ENCODE peak calls at places on chromosomes 13 and 19, in seven cellular contexts. One of them, this sample, is unnamed.

GRCh38 chr19:30131722-30132291 is 189.8 kb downstream of the URI1 start:
- DNase-seq in fibroblast of the aortic adventitia: no peak
- DNase-seq in suprapubic skin: no peak
- DNase-seq in Peyer's patch: no peak
- DNase-seq in uterus: no peak
- DNase-seq in body of pancreas: no peak
- DNase-seq in cardiac muscle cell: no peak
- DNase-seq in this sample: no peak

GRCh38 chr13:94327318-94327717 is 152.2 kb downstream of the DCT start:
- DNase-seq in Peyer's patch: no peak
- DNase-seq in cardiac muscle cell: no peak
- DNase-seq in body of pancreas: no peak
- DNase-seq in fibroblast of the aortic adventitia: no peak
- DNase-seq in suprapubic skin: no peak
- DNase-seq in uterus: no peak
- DNase-seq in this sample: no peak

GRCh38 chr19:6738726-6739389 is 622 bp upstream of the TRIP10 start:
- DNase-seq in cardiac muscle cell: peak
- DNase-seq in fibroblast of the aortic adventitia: no peak
- DNase-seq in Peyer's patch: peak
- DNase-seq in body of pancreas: peak
- DNase-seq in uterus: peak
- DNase-seq in suprapubic skin: no peak
- DNase-seq in this sample: peak

GRCh38 chr19:46722004-46722380 is 5.1 kb upstream of the PRKD2 start:
- DNase-seq in uterus: no peak
- DNase-seq in Peyer's patch: no peak
- DNase-seq in body of pancreas: no peak
- DNase-seq in cardiac muscle cell: no peak
- DNase-seq in fibroblast of the aortic adventitia: no peak
- DNase-seq in suprapubic skin: no peak
- DNase-seq in this sample: no peak

GRCh38 chr13:80116107-80116506 is 224.8 kb downstream of the SPRY2 start:
- DNase-seq in suprapubic skin: no peak
- DNase-seq in uterus: no peak
- DNase-seq in Peyer's patch: no peak
- DNase-seq in cardiac muscle cell: no peak
- DNase-seq in fibroblast of the aortic adventitia: peak
- DNase-seq in body of pancreas: no peak
- DNase-seq in this sample: no peak

GRCh38 chr13:34044660-34045080 is 226.7 kb downstream of the RFC3 start:
- DNase-seq in uterus: no peak
- DNase-seq in fibroblast of the aortic adventitia: peak
- DNase-seq in body of pancreas: no peak
- DNase-seq in suprapubic skin: no peak
- DNase-seq in cardiac muscle cell: no peak
- DNase-seq in Peyer's patch: no peak
- DNase-seq in this sample: no peak

GRCh38 chr13:107807306-107808073 is 407.8 kb downstream of the LIG4 start:
- DNase-seq in fibroblast of the aortic adventitia: peak
- DNase-seq in cardiac muscle cell: no peak
- DNase-seq in suprapubic skin: no peak
- DNase-seq in Peyer's patch: no peak
- DNase-seq in body of pancreas: no peak
- DNase-seq in uterus: no peak
- DNase-seq in this sample: peak

GRCh38 chr13:101611491-101612475 is 159.3 kb downstream of the ITGBL1 start:
- DNase-seq in uterus: no peak
- DNase-seq in Peyer's patch: no peak
- DNase-seq in suprapubic skin: no peak
- DNase-seq in fibroblast of the aortic adventitia: no peak
- DNase-seq in body of pancreas: no peak
- DNase-seq in cardiac muscle cell: no peak
- DNase-seq in this sample: no peak

GRCh38 chr19:11142528-11143171 is 12.9 kb downstream of the SPC24 start:
- DNase-seq in body of pancreas: peak
- DNase-seq in cardiac muscle cell: peak
- DNase-seq in suprapubic skin: no peak
- DNase-seq in fibroblast of the aortic adventitia: peak
- DNase-seq in uterus: peak
- DNase-seq in Peyer's patch: peak
- DNase-seq in this sample: peak

GRCh38 chr19:31675187-31675913 is 326.1 kb upstream of the TSHZ3 start:
- DNase-seq in fibroblast of the aortic adventitia: peak
- DNase-seq in body of pancreas: no peak
- DNase-seq in suprapubic skin: no peak
- DNase-seq in uterus: no peak
- DNase-seq in cardiac muscle cell: no peak
- DNase-seq in Peyer's patch: no peak
- DNase-seq in this sample: no peak

GRCh38 chr13:52361225-52361624 is 44.7 kb downstream of the THSD1 start:
- DNase-seq in body of pancreas: no peak
- DNase-seq in suprapubic skin: no peak
- DNase-seq in uterus: no peak
- DNase-seq in Peyer's patch: no peak
- DNase-seq in cardiac muscle cell: no peak
- DNase-seq in fibroblast of the aortic adventitia: no peak
- DNase-seq in this sample: no peak

GRCh38 chr19:15812059-15812722 is 3.3 kb downstream of the OR10H1 start:
- DNase-seq in uterus: no peak
- DNase-seq in fibroblast of the aortic adventitia: no peak
- DNase-seq in body of pancreas: no peak
- DNase-seq in cardiac muscle cell: no peak
- DNase-seq in suprapubic skin: no peak
- DNase-seq in Peyer's patch: no peak
- DNase-seq in this sample: no peak

GRCh38 chr19:6769006-6769637 is 1.9 kb upstream of the SH2D3A start:
- DNase-seq in cardiac muscle cell: peak
- DNase-seq in body of pancreas: no peak
- DNase-seq in Peyer's patch: no peak
- DNase-seq in fibroblast of the aortic adventitia: peak
- DNase-seq in uterus: no peak
- DNase-seq in suprapubic skin: no peak
- DNase-seq in this sample: no peak

GRCh38 chr13:44738463-44738862 is 162.3 kb upstream of the TSC22D1 start:
- DNase-seq in Peyer's patch: no peak
- DNase-seq in body of pancreas: no peak
- DNase-seq in fibroblast of the aortic adventitia: no peak
- DNase-seq in suprapubic skin: no peak
- DNase-seq in uterus: no peak
- DNase-seq in cardiac muscle cell: no peak
- DNase-seq in this sample: no peak

GRCh38 chr13:34217343-34218094 is 399.6 kb downstream of the RFC3 start:
- DNase-seq in body of pancreas: no peak
- DNase-seq in fibroblast of the aortic adventitia: no peak
- DNase-seq in suprapubic skin: no peak
- DNase-seq in cardiac muscle cell: no peak
- DNase-seq in uterus: no peak
- DNase-seq in Peyer's patch: no peak
- DNase-seq in this sample: no peak

GRCh38 chr19:10876459-10877240 is 5.3 kb downstream of the CARM1 start:
- DNase-seq in cardiac muscle cell: no peak
- DNase-seq in body of pancreas: peak
- DNase-seq in suprapubic skin: no peak
- DNase-seq in Peyer's patch: no peak
- DNase-seq in uterus: no peak
- DNase-seq in fibroblast of the aortic adventitia: no peak
- DNase-seq in this sample: no peak

GRCh38 chr19:46297700-46298476 is 1.0 kb downstream of the HIF3A start:
- DNase-seq in uterus: peak
- DNase-seq in suprapubic skin: peak
- DNase-seq in Peyer's patch: no peak
- DNase-seq in fibroblast of the aortic adventitia: peak
- DNase-seq in body of pancreas: peak
- DNase-seq in cardiac muscle cell: no peak
- DNase-seq in this sample: peak

GRCh38 chr13:113887700-113888201 is 23.9 kb upstream of the GAS6 start:
- DNase-seq in uterus: no peak
- DNase-seq in body of pancreas: no peak
- DNase-seq in fibroblast of the aortic adventitia: peak
- DNase-seq in suprapubic skin: no peak
- DNase-seq in Peyer's patch: no peak
- DNase-seq in cardiac muscle cell: no peak
- DNase-seq in this sample: peak

GRCh38 chr19:3712663-3713531 is 4.7 kb downstream of the TJP3 start:
- DNase-seq in Peyer's patch: no peak
- DNase-seq in uterus: no peak
- DNase-seq in body of pancreas: no peak
- DNase-seq in cardiac muscle cell: no peak
- DNase-seq in fibroblast of the aortic adventitia: peak
- DNase-seq in suprapubic skin: no peak
- DNase-seq in this sample: peak

GRCh38 chr19:3710265-3710812 is 2.2 kb downstream of the TJP3 start:
- DNase-seq in uterus: peak
- DNase-seq in suprapubic skin: no peak
- DNase-seq in cardiac muscle cell: peak
- DNase-seq in body of pancreas: peak
- DNase-seq in Peyer's patch: no peak
- DNase-seq in fibroblast of the aortic adventitia: peak
- DNase-seq in this sample: peak

GRCh38 chr19:3708207-3708931 is at the start of gene TJP3:
- DNase-seq in fibroblast of the aortic adventitia: no peak
- DNase-seq in uterus: no peak
- DNase-seq in suprapubic skin: no peak
- DNase-seq in cardiac muscle cell: no peak
- DNase-seq in body of pancreas: peak
- DNase-seq in Peyer's patch: no peak
- DNase-seq in this sample: peak

GRCh38 chr19:3707868-3708206 is 347 bp upstream of the TJP3 start:
- DNase-seq in Peyer's patch: no peak
- DNase-seq in body of pancreas: no peak
- DNase-seq in suprapubic skin: no peak
- DNase-seq in uterus: no peak
- DNase-seq in fibroblast of the aortic adventitia: no peak
- DNase-seq in cardiac muscle cell: no peak
- DNase-seq in this sample: no peak
- H3K4me3 ChIP-seq in Peyer's patch: no peak
- H3K4me3 ChIP-seq in body of pancreas: no peak
- H3K4me3 ChIP-seq in suprapubic skin: peak
- H3K4me3 ChIP-seq in uterus: no peak
- H3K4me3 ChIP-seq in fibroblast of the aortic adventitia: no peak
- H3K4me3 ChIP-seq in cardiac muscle cell: no peak
- H3K4me3 ChIP-seq in this sample: no peak

GRCh38 chr19:4401482-4402170 is 814 bp upstream of the CHAF1A start:
- DNase-seq in body of pancreas: no peak
- DNase-seq in Peyer's patch: no peak
- DNase-seq in uterus: no peak
- DNase-seq in fibroblast of the aortic adventitia: no peak
- DNase-seq in cardiac muscle cell: no peak
- DNase-seq in suprapubic skin: no peak
- DNase-seq in this sample: no peak

GRCh38 chr19:4402171-4403004 is at the start of gene CHAF1A:
- DNase-seq in uterus: peak
- DNase-seq in Peyer's patch: peak
- DNase-seq in body of pancreas: peak
- DNase-seq in fibroblast of the aortic adventitia: peak
- DNase-seq in cardiac muscle cell: peak
- DNase-seq in suprapubic skin: peak
- DNase-seq in this sample: peak

GRCh38 chr19:4396949-4397783 is 3.2 kb downstream of the SH3GL1 start:
- DNase-seq in uterus: no peak
- DNase-seq in cardiac muscle cell: no peak
- DNase-seq in suprapubic skin: no peak
- DNase-seq in Peyer's patch: no peak
- DNase-seq in fibroblast of the aortic adventitia: no peak
- DNase-seq in body of pancreas: no peak
- DNase-seq in this sample: peak

GRCh38 chr19:4403005-4403761 is 743 bp downstream of the CHAF1A start:
- DNase-seq in Peyer's patch: no peak
- DNase-seq in cardiac muscle cell: no peak
- DNase-seq in uterus: no peak
- DNase-seq in fibroblast of the aortic adventitia: no peak
- DNase-seq in suprapubic skin: no peak
- DNase-seq in body of pancreas: no peak
- DNase-seq in this sample: no peak

GRCh38 chr19:4399871-4400768 is at the start of gene SH3GL1:
- DNase-seq in cardiac muscle cell: peak
- DNase-seq in fibroblast of the aortic adventitia: peak
- DNase-seq in uterus: peak
- DNase-seq in Peyer's patch: peak
- DNase-seq in suprapubic skin: peak
- DNase-seq in body of pancreas: peak
- DNase-seq in this sample: peak
- TF ChIP-seq CTCF in cardiac muscle cell: peak
- TF ChIP-seq CTCF in fibroblast of the aortic adventitia: peak
- TF ChIP-seq CTCF in uterus: peak
- TF ChIP-seq CTCF in Peyer's patch: peak
- TF ChIP-seq CTCF in suprapubic skin: peak
- TF ChIP-seq CTCF in body of pancreas: peak
- TF ChIP-seq CTCF in this sample: no peak

DNA sequence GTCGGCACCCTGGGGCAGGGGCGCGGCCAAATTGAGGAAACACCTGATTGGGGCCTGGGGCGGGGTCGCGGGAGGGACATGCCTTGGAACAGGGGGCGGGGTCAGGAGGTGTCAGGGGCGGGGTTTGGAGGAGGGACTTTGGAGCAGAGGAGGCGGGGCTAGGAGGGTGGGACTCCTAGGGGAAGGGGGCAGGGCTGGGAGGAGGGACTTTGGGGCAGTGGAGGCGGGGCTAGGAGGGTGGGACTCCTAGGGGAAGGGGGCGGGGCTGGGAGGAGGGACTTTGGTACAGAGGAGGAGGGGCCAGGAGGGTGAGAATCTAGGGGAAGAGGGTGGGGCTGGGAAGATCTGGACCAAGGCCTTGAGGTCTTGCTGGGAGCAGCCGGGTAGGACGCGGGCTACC is 21.9 kb downstream of the GRIN2D start:
- DNase-seq in suprapubic skin: peak
- DNase-seq in body of pancreas: peak
- DNase-seq in uterus: peak
- DNase-seq in fibroblast of the aortic adventitia: peak
- DNase-seq in Peyer's patch: peak
- DNase-seq in cardiac muscle cell: peak
- DNase-seq in this sample: peak
- H3K4me3 ChIP-seq in suprapubic skin: peak
- H3K4me3 ChIP-seq in body of pancreas: no peak
- H3K4me3 ChIP-seq in uterus: no peak
- H3K4me3 ChIP-seq in fibroblast of the aortic adventitia: no peak
- H3K4me3 ChIP-seq in Peyer's patch: peak
- H3K4me3 ChIP-seq in cardiac muscle cell: no peak
- H3K4me3 ChIP-seq in this sample: no peak

DNA sequence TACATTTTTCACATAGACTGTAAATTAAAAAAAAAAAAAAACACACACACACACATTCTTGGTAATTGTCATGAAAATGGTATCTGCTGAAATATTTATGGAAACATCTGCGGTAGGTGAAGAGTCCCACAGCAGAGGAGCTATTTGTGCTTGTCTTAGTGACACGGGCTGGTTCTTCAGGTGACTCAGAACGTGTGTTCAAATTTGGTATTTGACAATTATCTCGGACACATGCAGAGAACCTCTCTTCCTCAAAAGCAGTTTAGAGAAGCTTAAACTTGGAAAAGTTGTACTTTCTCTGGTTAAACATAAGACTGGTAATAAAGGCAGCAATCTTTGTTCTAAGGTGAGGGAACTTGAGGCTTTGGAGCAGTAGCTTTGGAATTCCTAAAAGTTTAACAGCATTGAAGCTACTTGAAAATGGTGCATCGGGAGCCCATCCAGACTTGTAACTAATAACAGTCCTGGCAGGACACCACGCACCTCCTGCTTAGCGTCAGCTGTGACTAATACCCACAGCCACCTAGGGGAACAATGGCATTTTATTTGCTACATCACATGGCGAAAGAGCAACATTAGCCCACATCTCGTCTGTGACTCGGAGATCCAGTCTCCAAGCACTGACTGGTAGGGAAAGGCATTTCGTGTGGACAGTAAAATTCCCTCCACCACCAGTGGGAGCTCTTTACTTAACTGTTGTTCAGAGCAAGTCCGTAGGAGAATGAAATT is 1505.1 kb upstream of the SLC10A2 start:
- DNase-seq in body of pancreas: peak
- DNase-seq in fibroblast of the aortic adventitia: peak
- DNase-seq in Peyer's patch: no peak
- DNase-seq in suprapubic skin: no peak
- DNase-seq in cardiac muscle cell: peak
- DNase-seq in uterus: peak
- DNase-seq in this sample: peak
- TF ChIP-seq CTCF in body of pancreas: peak
- TF ChIP-seq CTCF in fibroblast of the aortic adventitia: peak
- TF ChIP-seq CTCF in Peyer's patch: peak
- TF ChIP-seq CTCF in suprapubic skin: peak
- TF ChIP-seq CTCF in cardiac muscle cell: peak
- TF ChIP-seq CTCF in uterus: peak
- TF ChIP-seq CTCF in this sample: no peak